ENCODE peak calls at places on chromosomes 13 and 19, in four cellular contexts. R is AG09319, F is amygdala, I is RWPE1. D is an unnamed sample.

GRCh38 chr13:32116210-32116609 is 84.6 kb downstream of the FRY start:
- DNase-seq in R (no peak), F (no peak), I (no peak), D (no peak)

GRCh38 chr13:91988331-91988730 is 589.9 kb downstream of the GPC5 start:
- DNase-seq in R (no peak), F (no peak), I (no peak), D (no peak)

GRCh38 chr13:33307820-33308219 is 22.3 kb upstream of the STARD13 start:
- DNase-seq in R (peak; percentile 53), F (no peak), I (no peak), D (no peak)

GRCh38 chr13:41978007-41978406 is 17.1 kb upstream of the VWA8 start:
- DNase-seq in R (no peak), F (no peak), I (no peak), D (no peak)

GRCh38 chr13:24176351-24177101 is 16.0 kb downstream of the SPATA13 start:
- DNase-seq in R (no peak), F (no peak), I (no peak), D (no peak)

GRCh38 chr13:76723551-76724232 is 162.5 kb downstream of the KCTD12 start:
- DNase-seq in R (peak; percentile 73), F (no peak), I (peak; percentile 29), D (no peak)

GRCh38 chr19:15022752-15023151 is 26.5 kb upstream of the CASP14 start:
- DNase-seq in R (no peak), F (no peak), I (no peak), D (no peak)

GRCh38 chr19:4473011-4473410 is 914 bp downstream of the HDGFL2 start:
- DNase-seq in R (no peak), F (no peak), I (no peak), D (no peak)

GRCh38 chr19:18000480-18000980 is 7.4 kb upstream of the ARRDC2 start:
- DNase-seq in R (no peak), F (no peak), I (no peak), D (no peak)

GRCh38 chr19:7862413-7862951 is 11.7 kb downstream of the PRR36 start:
- DNase-seq in R (no peak), F (no peak), I (peak; percentile 80), D (no peak)

GRCh38 chr19:28168557-28168956 is 1044.4 kb downstream of the UQCRFS1 start:
- DNase-seq in R (no peak), F (no peak), I (no peak), D (no peak)

GRCh38 chr19:5058456-5059190 is 89.7 kb downstream of the KDM4B start:
- DNase-seq in R (no peak), F (no peak), I (no peak), D (no peak)

GRCh38 chr19:44544031-44544430 is 14.6 kb upstream of the CEACAM20 start:
- DNase-seq in R (no peak), F (no peak), I (no peak), D (no peak)

GRCh38 chr13:59157181-59157580 is 1006.5 kb downstream of the DIAPH3 start:
- DNase-seq in R (no peak), F (no peak), I (no peak), D (no peak)

GRCh38 chr13:22848539-22849052 is 332.2 kb upstream of the SGCG start:
- DNase-seq in R (no peak), F (no peak), I (no peak), D (no peak)

GRCh38 chr13:49441846-49442245 is 2.0 kb downstream of the CAB39L start:
- DNase-seq in R (no peak), F (no peak), I (no peak), D (no peak)

GRCh38 chr19:12867120-12868099 is 13.8 kb downstream of the DNASE2 start:
- DNase-seq in R (no peak), F (no peak), I (peak; percentile 62), D (no peak)

GRCh38 chr19:21202865-21203494 is 61.1 kb downstream of the ZNF431 start:
- DNase-seq in R (peak; percentile 1), F (no peak), I (peak; percentile 10), D (no peak)

GRCh38 chr13:97223711-97224461 is 1.8 kb downstream of the MBNL2 start:
- DNase-seq in R (peak; percentile 75), F (no peak), I (peak; percentile 63), D (peak; percentile 88)

GRCh38 chr13:27130223-27131015 is 41.2 kb downstream of the USP12 start:
- DNase-seq in R (no peak), F (no peak), I (no peak), D (no peak)

GRCh38 chr19:10079031-10079453 is 7.1 kb upstream of the SHFL start:
- DNase-seq in R (no peak), F (no peak), I (no peak), D (no peak)

GRCh38 chr13:113275387-113275786 is 21.7 kb upstream of the LAMP1 start:
- DNase-seq in R (peak; percentile 18), F (no peak), I (peak; percentile 51), D (no peak)

GRCh38 chr19:33613601-33614000 is 8.2 kb upstream of the CHST8 start:
- DNase-seq in R (no peak), F (no peak), I (no peak), D (no peak)

GRCh38 chr13:28401303-28402056 is 93.4 kb downstream of the FLT1 start:
- DNase-seq in R (no peak), F (no peak), I (no peak), D (no peak)

GRCh38 chr13:34250151-34250550 is 432.2 kb downstream of the RFC3 start:
- DNase-seq in R (no peak), F (no peak), I (no peak), D (no peak)

GRCh38 chr13:32850311-32851052 is 165.7 kb upstream of the KL start:
- DNase-seq in R (no peak), F (no peak), I (no peak), D (no peak)

GRCh38 chr13:83667606-83668005 is 214.7 kb downstream of the SLITRK1 start:
- DNase-seq in R (no peak), F (no peak), I (no peak), D (no peak)

GRCh38 chr19:34667349-34668076 is 9.4 kb downstream of the SCGB2B2 start:
- DNase-seq in R (no peak), F (no peak), I (peak; percentile 8), D (no peak)

GRCh38 chr19:3098141-3098514 is 4.0 kb downstream of the GNA11 start:
- DNase-seq in R (no peak), F (no peak), I (no peak), D (no peak)

GRCh38 chr13:95236774-95237173 is 64.5 kb downstream of the ABCC4 start:
- DNase-seq in R (no peak), F (no peak), I (no peak), D (no peak)

GRCh38 chr19:1264801-1265610 is 4.1 kb upstream of the CIRBP start:
- DNase-seq in R (no peak), F (no peak), I (peak; percentile 81), D (peak; percentile 93)

GRCh38 chr13:112911285-112911701 is 57.7 kb upstream of the MCF2L start:
- DNase-seq in R (no peak), F (no peak), I (no peak), D (peak; percentile 49)

GRCh38 chr13:51832471-51833152 is 12.4 kb downstream of the TMEM272 start:
- DNase-seq in R (no peak), F (no peak), I (no peak), D (no peak)

GRCh38 chr13:72884111-72884510 is 102.2 kb downstream of the PIBF1 start:
- DNase-seq in R (no peak), F (no peak), I (no peak), D (no peak)

D was measured in sigmoid colon.